ENCODE peak calls at places on chromosome 15, in five cellular contexts. E is mesothelial cell of epicardium, T is heart right ventricle, X is fibroblast of lung, O is cardiac fibroblast. R is an unnamed sample.

GRCh38 chr15:27077790-27078189 is 106.8 kb downstream of the GABRG3 start:
- DNase-seq in X (no peak), E (no peak), O (no peak), T (no peak), R (no peak)

GRCh38 chr15:55434989-55435825 is 26.9 kb downstream of the PIERCE2 start:
- DNase-seq in X (peak; percentile 49), E (no peak), T (no peak), O (peak; percentile 76), R (peak; percentile 34)

GRCh38 chr15:70154440-70155347 is 57.0 kb upstream of the TLE3 start:
- DNase-seq in X (peak; percentile 63), O (peak; percentile 88), E (no peak), T (no peak), R (no peak)

GRCh38 chr15:53197426-53197839 is 407.3 kb upstream of the ONECUT1 start:
- DNase-seq in O (peak; percentile 49), X (peak; percentile 32), T (peak; percentile 12), E (peak; percentile 73), R (peak; percentile 78)

GRCh38 chr15:36688310-36689102 is 109.1 kb downstream of the CDIN1 start:
- DNase-seq in O (peak; percentile 20), X (peak; percentile 69), E (no peak), T (no peak), R (no peak)

GRCh38 chr15:86229966-86230365 is 150.3 kb downstream of the AGBL1 start:
- DNase-seq in O (no peak), E (no peak), X (no peak), T (no peak), R (no peak)

GRCh38 chr15:63246691-63247464 is 30.5 kb upstream of the APH1B start:
- DNase-seq in X (peak; percentile 57), T (no peak), E (no peak), O (peak; percentile 85), R (no peak)

GRCh38 chr15:59349715-59350420 is 22.8 kb downstream of the MYO1E start:
- DNase-seq in X (peak; percentile 97), E (no peak), T (peak; percentile 46), O (peak; percentile 81), R (peak; percentile 56)

GRCh38 chr15:91116379-91117067 is 16.5 kb downstream of the SV2B start:
- DNase-seq in E (no peak), X (peak; percentile 18), T (peak; percentile 48), O (peak; percentile 10), R (peak; percentile 83)

GRCh38 chr15:48962662-48963523 is 826 bp downstream of the SHC4 start:
- DNase-seq in T (no peak), E (peak; percentile 47), X (peak; percentile 54), O (peak; percentile 56), R (peak; percentile 18)

GRCh38 chr15:25469377-25469776 is 30.6 kb upstream of the UBE3A start:
- DNase-seq in T (peak; percentile 74), E (no peak), X (peak; percentile 3), O (peak; percentile 11), R (no peak)

GRCh38 chr15:68817304-68818087 is 3.2 kb downstream of the ANP32A start:
- DNase-seq in T (peak; percentile 70), X (peak; percentile 67), O (peak; percentile 67), E (peak; percentile 75), R (peak; percentile 75)

GRCh38 chr15:82298520-82298919 is 35.9 kb downstream of the SAXO2 start:
- DNase-seq in X (peak; percentile 15), T (no peak), E (no peak), O (no peak), R (no peak)

GRCh38 chr15:31263751-31264533 is 62.7 kb upstream of the KLF13 start:
- DNase-seq in X (no peak), T (peak; percentile 74), O (no peak), E (peak; percentile 40), R (peak; percentile 38)

GRCh38 chr15:70617076-70617910 is 146.1 kb downstream of the UACA start:
- DNase-seq in O (peak; percentile 29), E (no peak), T (no peak), X (peak; percentile 42), R (no peak)

GRCh38 chr15:42490246-42490742 is 647 bp downstream of the ZNF106 start:
- DNase-seq in X (no peak), E (no peak), O (peak; percentile 18), T (no peak), R (no peak)

GRCh38 chr15:61080209-61081027 is 148.7 kb downstream of the RORA start:
- DNase-seq in E (no peak), O (no peak), T (no peak), X (no peak), R (no peak)

GRCh38 chr15:55993804-55994539 is 560 bp upstream of the NEDD4 start:
- DNase-seq in O (peak; percentile 59), E (peak; percentile 40), X (peak; percentile 73), T (no peak), R (no peak)

GRCh38 chr15:66253643-66254363 is at the start of gene MEGF11:
- DNase-seq in E (peak; percentile 52), T (no peak), X (peak; percentile 56), O (peak; percentile 49), R (peak; percentile 37)

GRCh38 chr15:33150993-33151392 is 43.5 kb downstream of the FMN1 start:
- DNase-seq in E (no peak), T (no peak), X (no peak), O (no peak), R (no peak)

GRCh38 chr15:59484399-59484798 is 46.4 kb downstream of the FAM81A start:
- DNase-seq in O (no peak), X (no peak), E (no peak), T (peak; percentile 11), R (no peak)

GRCh38 chr15:58182460-58183163 is 44.4 kb downstream of the AQP9 start:
- DNase-seq in O (peak; percentile 71), T (peak; percentile 14), X (peak; percentile 29), E (peak; percentile 57), R (peak; percentile 71)

GRCh38 chr15:78437762-78438594 is at the start of gene IREB2:
- DNase-seq in E (peak; percentile 98), T (peak; percentile 98), O (peak; percentile 99), X (peak; percentile 94), R (peak; percentile 98)
- TF ChIP-seq CTCF in E (no peak), T (no peak), O (no peak), X (no peak), R (no peak)

GRCh38 chr15:38650936-38651327 is 86.3 kb upstream of the RASGRP1 start:
- DNase-seq in O (no peak), X (no peak), E (no peak), T (no peak), R (no peak)

GRCh38 chr15:38650384-38650783 is 85.8 kb upstream of the RASGRP1 start:
- DNase-seq in T (no peak), E (no peak), O (no peak), X (no peak), R (no peak)

GRCh38 chr15:38651328-38652038 is 86.9 kb upstream of the RASGRP1 start:
- DNase-seq in T (no peak), E (no peak), X (no peak), O (no peak), R (no peak)

GRCh38 chr15:38652183-38652794 is 87.7 kb upstream of the RASGRP1 start:
- DNase-seq in O (no peak), E (no peak), X (no peak), T (no peak), R (no peak)

DNA sequence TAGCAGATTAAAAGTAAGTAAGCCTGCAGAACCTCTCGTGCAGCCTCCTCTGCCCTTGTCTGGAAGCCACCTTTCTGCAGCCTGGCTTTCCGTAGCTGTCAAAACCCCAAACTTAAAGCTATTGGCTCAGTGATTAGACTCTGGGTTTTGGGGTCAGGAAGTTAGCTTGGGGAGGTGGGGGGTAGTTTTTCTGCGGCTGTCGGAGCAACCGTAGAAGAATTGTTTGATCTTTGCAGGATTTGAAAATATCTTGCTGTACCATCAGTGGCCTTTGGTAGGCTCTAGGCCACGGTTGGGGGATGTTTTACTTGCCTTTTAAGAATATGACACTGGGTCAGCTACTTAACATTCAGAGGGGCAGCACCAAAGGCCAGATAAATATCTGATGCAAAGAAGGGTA is 88.4 kb upstream of the RASGRP1 start:
- DNase-seq in X (no peak), O (no peak), E (no peak), T (no peak), R (no peak)
- TF ChIP-seq CTCF in X (no peak), O (no peak), E (no peak), T (no peak), R (no peak)

GRCh38 chr15:101147181-101147580 is 104.7 kb downstream of the CHSY1 start:
- DNase-seq in T (no peak), O (no peak), X (no peak), E (no peak), R (no peak)
- TF ChIP-seq CTCF in T (no peak), O (no peak), X (no peak), E (no peak), R (no peak)

GRCh38 chr15:75533945-75534344 is 45.2 kb downstream of the PTPN9 start:
- DNase-seq in E (no peak), T (no peak), X (no peak), O (no peak), R (no peak)

GRCh38 chr15:75530169-75530568 is 48.9 kb downstream of the PTPN9 start:
- DNase-seq in T (no peak), X (no peak), O (no peak), E (no peak), R (no peak)

GRCh38 chr15:75538376-75538775 is 40.7 kb downstream of the PTPN9 start:
- DNase-seq in E (no peak), T (no peak), O (no peak), X (no peak), R (no peak)

GRCh38 chr15:75531041-75531450 is 48.1 kb downstream of the PTPN9 start:
- DNase-seq in E (no peak), T (peak; percentile 69), O (peak; percentile 68), X (peak; percentile 53), R (no peak)

DNA sequence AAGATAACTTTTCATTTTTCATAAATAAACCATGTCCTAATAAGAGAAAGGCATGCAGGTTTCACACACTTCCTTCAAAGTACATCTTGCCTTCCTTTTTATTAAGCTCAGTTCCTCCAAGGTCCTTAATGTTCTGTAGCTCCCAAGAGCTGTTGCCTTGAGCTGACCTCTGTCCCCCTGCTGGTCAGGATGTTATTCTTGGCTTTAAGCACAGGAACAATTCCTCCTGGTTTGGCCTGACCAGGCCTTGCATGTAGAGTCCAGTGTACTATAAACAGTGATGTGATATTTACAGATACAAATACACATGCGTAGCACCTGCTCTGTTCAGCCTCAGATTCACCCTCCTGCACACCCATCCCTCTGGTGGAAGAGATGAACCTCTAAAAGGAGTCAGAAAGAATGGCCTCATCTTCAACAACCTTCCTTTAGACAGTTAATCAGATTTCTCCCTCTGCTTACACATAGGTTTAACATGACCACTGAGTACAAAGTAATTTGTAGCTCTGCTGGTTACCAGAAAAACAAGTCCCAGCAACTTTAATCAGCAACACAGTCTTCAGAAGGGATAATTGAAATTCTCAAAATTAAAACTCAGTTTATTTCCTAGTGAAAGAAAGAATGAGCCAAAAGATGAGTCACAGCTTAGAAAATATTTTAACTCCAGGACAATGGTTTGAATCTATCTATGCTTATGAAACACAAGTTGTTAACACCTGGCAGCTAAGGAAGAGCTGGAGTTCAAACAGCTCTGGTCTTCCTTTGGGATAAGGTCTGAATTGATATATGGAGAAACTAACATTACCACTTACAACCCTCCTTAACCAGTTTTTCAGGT is 46.5 kb downstream of the PTPN9 start:
- DNase-seq in X (peak; percentile 64), E (no peak), T (peak; percentile 85), O (peak; percentile 84), R (peak; percentile 61)
- TF ChIP-seq CTCF in X (peak; percentile 45), E (peak; percentile 25), T (peak; percentile 44), O (peak; percentile 36), R (peak; percentile 56)

R was measured in Calu3.